ENCODE peak calls at places on chromosomes 16 and 17, in nine cellular contexts. A is stomach, C is SK-N-SH, O is tibial nerve, I is A549, N is ovary, J is HepG2, L is sigmoid colon, E is transverse colon. Y is an unnamed sample.

GRCh38 chr16:9943121-9943520 is 239.1 kb downstream of the GRIN2A start:
- DNase-seq in A (no peak), C (no peak), O (no peak), I (no peak), N (no peak), J (no peak), L (no peak), E (no peak), Y (no peak)

GRCh38 chr16:77276686-77277085 is 77.5 kb downstream of the SYCE1L start:
- DNase-seq in A (no peak), C (no peak), O (no peak), I (no peak), N (no peak), J (no peak), L (no peak), E (no peak), Y (no peak)

GRCh38 chr17:45031231-45032149 is 19.9 kb downstream of the DCAKD start:
- DNase-seq in A (no peak), C (peak; percentile 90), O (no peak), I (no peak), N (no peak), J (no peak), L (no peak), E (no peak), Y (no peak)

GRCh38 chr17:40487371-40488020 is 13.9 kb downstream of the TNS4 start:
- DNase-seq in A (no peak), C (no peak), O (no peak), I (no peak), N (peak; percentile 10), J (no peak), L (no peak), E (no peak), Y (no peak)

GRCh38 chr16:12470311-12471229 is 333.1 kb downstream of the CPPED1 start:
- DNase-seq in A (no peak), C (no peak), O (no peak), I (no peak), N (peak; percentile 78), J (no peak), L (peak; percentile 69), E (no peak), Y (no peak)

GRCh38 chr17:40538019-40538935 is 27.0 kb downstream of the CCR7 start:
- DNase-seq in A (no peak), C (no peak), O (no peak), I (no peak), N (peak; percentile 46), J (no peak), L (peak; percentile 70), E (no peak), Y (peak; percentile 86)

GRCh38 chr16:86975445-86975844 is 341.7 kb downstream of the C16orf95 start:
- DNase-seq in A (no peak), C (peak; percentile 48), O (peak; percentile 47), I (peak; percentile 64), N (no peak), J (no peak), L (no peak), E (no peak), Y (no peak)

GRCh38 chr17:19304209-19304608 is 58.3 kb downstream of the B9D1 start:
- DNase-seq in A (peak; percentile 53), C (no peak), O (peak; percentile 45), I (no peak), N (no peak), J (peak; percentile 37), L (peak; percentile 72), E (peak; percentile 74), Y (peak; percentile 89)

GRCh38 chr16:56985288-56985961 is 3.9 kb upstream of the NLRC5 start:
- DNase-seq in A (peak; percentile 57), C (no peak), O (peak; percentile 75), I (peak; percentile 89), N (no peak), J (no peak), L (peak; percentile 87), E (peak; percentile 72), Y (no peak)

GRCh38 chr17:43766413-43767052 is 7.9 kb upstream of the SOST start:
- DNase-seq in A (peak; percentile 71), C (peak; percentile 74), O (peak; percentile 68), I (peak; percentile 88), N (peak; percentile 62), J (peak; percentile 58), L (peak; percentile 79), E (peak; percentile 62), Y (peak; percentile 47)

GRCh38 chr17:34370997-34371395 is 8.0 kb upstream of the CCL1 start:
- DNase-seq in A (no peak), C (no peak), O (no peak), I (no peak), N (no peak), J (no peak), L (no peak), E (no peak), Y (no peak)

GRCh38 chr17:21039839-21040575 is 2.8 kb downstream of the USP22 start:
- DNase-seq in A (no peak), C (peak; percentile 48), O (no peak), I (peak; percentile 57), N (peak; percentile 56), J (peak; percentile 70), L (peak; percentile 71), E (no peak), Y (no peak)

GRCh38 chr17:81871387-81872120 is 417 bp upstream of the ARHGDIA start:
- DNase-seq in A (peak; percentile 96), C (peak; percentile 100), O (peak; percentile 90), I (peak; percentile 96), N (peak; percentile 96), J (peak; percentile 86), L (peak; percentile 98), E (peak; percentile 96), Y (peak; percentile 92)

GRCh38 chr17:67566656-67567055 is 151.1 kb upstream of the NOL11 start:
- DNase-seq in A (no peak), C (no peak), O (no peak), I (no peak), N (no peak), J (no peak), L (no peak), E (no peak), Y (no peak)

GRCh38 chr16:17302620-17303019 is 168.1 kb downstream of the XYLT1 start:
- DNase-seq in A (no peak), C (no peak), O (no peak), I (no peak), N (no peak), J (no peak), L (no peak), E (no peak), Y (no peak)

GRCh38 chr16:27811881-27812280 is 251.6 kb downstream of the GSG1L start:
- DNase-seq in A (no peak), C (no peak), O (no peak), I (no peak), N (no peak), J (no peak), L (peak; percentile 32), E (no peak), Y (peak; percentile 8)

GRCh38 chr16:73584157-73584556 is 536.2 kb upstream of the ZFHX3 start:
- DNase-seq in A (no peak), C (no peak), O (no peak), I (no peak), N (no peak), J (no peak), L (no peak), E (no peak), Y (no peak)

GRCh38 chr17:58032691-58033415 is 25.8 kb upstream of the SRSF1 start:
- DNase-seq in A (no peak), C (no peak), O (no peak), I (no peak), N (no peak), J (no peak), L (no peak), E (no peak), Y (no peak)
- H3K4me1 ChIP-seq in A (no peaks in the 10 kb centered on the region), C (no peaks in the 10 kb centered on the region), O (no peaks in the 10 kb centered on the region), I (no peaks in the 10 kb centered on the region), N (no peaks in the 10 kb centered on the region), J (no peaks in the 10 kb centered on the region), L (no peaks in the 10 kb centered on the region), E (no peaks in the 10 kb centered on the region), Y (no peaks in the 10 kb centered on the region)

DNA sequence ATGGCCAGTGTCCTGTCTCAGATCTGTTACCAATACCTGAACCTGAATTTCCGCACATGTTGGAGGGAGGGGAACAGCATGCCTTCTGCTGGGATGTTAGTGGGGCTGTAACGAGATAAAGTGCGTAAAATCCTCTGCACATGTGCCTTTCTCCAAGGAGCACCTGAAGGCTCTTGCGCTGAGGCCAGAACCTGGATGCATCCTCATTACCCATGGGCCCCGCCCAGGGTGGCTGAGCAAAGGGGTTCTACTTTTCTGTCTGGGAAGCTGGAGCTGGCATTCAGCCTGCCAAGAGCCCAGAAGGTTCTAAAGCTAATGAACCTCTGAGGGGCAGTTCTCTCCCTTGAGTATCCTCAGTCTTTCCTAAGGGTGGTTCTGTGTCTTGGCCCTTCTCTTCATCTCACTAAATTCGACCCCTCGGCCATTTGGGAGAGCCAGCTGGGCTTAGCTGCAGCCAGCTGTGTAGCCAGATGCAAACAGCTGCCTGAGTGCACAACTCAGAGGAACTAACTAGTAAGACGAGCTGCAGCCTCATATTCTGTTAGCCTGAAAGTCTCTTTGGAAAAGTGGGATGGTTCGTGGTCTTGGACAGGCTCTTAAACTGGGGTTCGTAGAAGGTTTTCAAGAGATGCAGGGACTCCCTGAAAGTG is 2.5 kb downstream of the ITGA3 start:
- DNase-seq in A (no peak), C (no peak), O (no peak), I (no peak), N (no peak), J (no peak), L (no peak), E (no peak), Y (no peak)
- H3K4me3 ChIP-seq in A (peak overlapping the region; percentile 84), C (peak overlapping the region; percentile 91), O (no peak overlapping the region), I (peak overlapping the region; percentile 77), N (no peak overlapping the region), J (no peak overlapping the region), L (no peak overlapping the region), E (no peak overlapping the region), Y (no peak overlapping the region)

DNA sequence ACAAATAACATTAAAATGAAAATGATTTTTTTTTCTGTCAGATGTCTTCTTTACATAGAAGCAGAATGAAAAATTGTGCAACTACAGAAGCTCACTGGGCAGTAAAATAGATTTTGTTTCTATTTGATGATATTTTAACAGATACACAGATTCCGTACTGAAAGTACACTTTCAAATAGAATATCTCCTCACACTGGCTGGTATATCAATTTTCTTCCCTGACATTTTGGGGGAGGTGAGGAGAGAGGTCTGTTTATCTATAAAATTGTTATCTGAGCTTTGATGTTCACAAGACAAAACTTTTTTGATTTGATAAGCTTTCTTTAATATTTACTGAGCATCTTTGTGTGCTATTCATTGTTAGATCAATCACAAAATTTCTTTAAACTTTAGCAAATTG is 124.3 kb upstream of the NACA2 start:
- DNase-seq in A (no peak), C (no peak), O (no peak), I (no peak), N (no peak), J (no peak), L (no peak), E (no peak), Y (no peak)
- TF ChIP-seq EP300 in A (no peak), C (no peak), O (no peak), I (no peak), N (no peak), J (no peak), L (no peak), E (no peak), Y (no peak)

DNA sequence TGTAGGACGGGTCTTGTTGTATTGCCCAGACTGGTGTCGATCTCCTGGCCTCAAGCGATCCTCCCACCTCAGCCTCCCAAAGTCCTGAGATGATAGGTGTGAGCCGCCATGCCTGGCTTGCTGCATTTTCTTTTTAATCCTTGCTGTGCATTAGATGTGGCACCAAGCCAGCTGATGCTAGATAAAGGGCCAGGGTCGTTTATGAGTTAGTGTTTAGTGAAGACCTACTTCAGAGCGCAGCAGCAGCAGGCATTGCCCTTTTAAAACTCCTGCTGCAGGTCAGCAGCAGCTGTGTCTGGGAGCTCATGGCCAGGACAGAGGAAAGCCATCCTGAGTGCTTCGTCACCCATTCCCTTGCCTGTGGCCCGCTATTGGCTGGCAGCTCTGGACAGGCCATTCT is 237.3 kb downstream of the CCDC182 start:
- DNase-seq in A (no peak), C (peak; percentile 76), O (no peak), I (no peak), N (no peak), J (no peak), L (no peak), E (no peak), Y (no peak)
- H3K4me1 ChIP-seq in A (peaks cover 4% of the 10 kb centered on the region), C (peaks cover 80% of the 10 kb centered on the region), O (peaks cover 28% of the 10 kb centered on the region), I (peaks cover 27% of the 10 kb centered on the region), N (peaks cover 18% of the 10 kb centered on the region), J (no peaks in the 10 kb centered on the region), L (peaks cover 19% of the 10 kb centered on the region), E (no peaks in the 10 kb centered on the region), Y (no peaks in the 10 kb centered on the region)

Y was measured in upper lobe of left lung.